ENCODE peak calls at places on chromosomes 2 and 18, in five cellular contexts. One of them, this sample, is unnamed.

GRCh38 chr18:63199743-63200241 is 119.8 kb downstream of the BCL2 start:
- DNase-seq in H1: no peak
- DNase-seq in H9: no peak
- DNase-seq in IMR-90: no peak
- DNase-seq in mesenchymal stem cell: no peak
- DNase-seq in this sample: no peak

GRCh38 chr2:69271831-69272257 is 115.2 kb downstream of the GFPT1 start:
- DNase-seq in mesenchymal stem cell: peak; percentile 49
- DNase-seq in IMR-90: peak; percentile 77
- DNase-seq in H9: no peak
- DNase-seq in H1: no peak
- DNase-seq in this sample: no peak

GRCh38 chr2:152335016-152335850 is at the start of gene FMNL2:
- DNase-seq in mesenchymal stem cell: peak; percentile 78
- DNase-seq in H9: peak; percentile 94
- DNase-seq in H1: peak; percentile 57
- DNase-seq in IMR-90: peak; percentile 65
- DNase-seq in this sample: peak; percentile 96

GRCh38 chr2:54772531-54772930 is 49.1 kb downstream of the EML6 start:
- DNase-seq in mesenchymal stem cell: peak; percentile 13
- DNase-seq in IMR-90: no peak
- DNase-seq in H1: no peak
- DNase-seq in H9: no peak
- DNase-seq in this sample: no peak

GRCh38 chr2:21268871-21269224 is 145.1 kb downstream of the TDRD15 start:
- DNase-seq in H1: no peak
- DNase-seq in H9: no peak
- DNase-seq in IMR-90: no peak
- DNase-seq in mesenchymal stem cell: no peak
- DNase-seq in this sample: no peak

GRCh38 chr18:43514747-43515146 is 237.5 kb upstream of the SYT4 start:
- DNase-seq in H9: no peak
- DNase-seq in H1: no peak
- DNase-seq in mesenchymal stem cell: no peak
- DNase-seq in IMR-90: no peak
- DNase-seq in this sample: peak; percentile 50

GRCh38 chr2:182870227-182870626 is 3.8 kb upstream of the FRZB start:
- DNase-seq in H1: peak; percentile 29
- DNase-seq in IMR-90: no peak
- DNase-seq in mesenchymal stem cell: no peak
- DNase-seq in H9: peak; percentile 76
- DNase-seq in this sample: peak; percentile 79

GRCh38 chr18:61703508-61703907 is 189.3 kb downstream of the RNF152 start:
- DNase-seq in H1: no peak
- DNase-seq in mesenchymal stem cell: peak; percentile 29
- DNase-seq in IMR-90: peak; percentile 97
- DNase-seq in H9: no peak
- DNase-seq in this sample: no peak

GRCh38 chr2:70489165-70489564 is 64.5 kb downstream of the TGFA start:
- DNase-seq in H9: no peak
- DNase-seq in mesenchymal stem cell: no peak
- DNase-seq in IMR-90: no peak
- DNase-seq in H1: no peak
- DNase-seq in this sample: no peak

GRCh38 chr2:88654714-88655113 is 27.4 kb upstream of the EIF2AK3 start:
- DNase-seq in mesenchymal stem cell: peak; percentile 37
- DNase-seq in H1: no peak
- DNase-seq in IMR-90: peak; percentile 85
- DNase-seq in H9: no peak
- DNase-seq in this sample: no peak

GRCh38 chr2:20015482-20016083 is 3.1 kb upstream of the MATN3 start:
- DNase-seq in H1: no peak
- DNase-seq in IMR-90: peak; percentile 65
- DNase-seq in mesenchymal stem cell: peak; percentile 62
- DNase-seq in H9: no peak
- DNase-seq in this sample: peak; percentile 61

GRCh38 chr18:9741821-9742541 is 33.9 kb downstream of the RAB31 start:
- DNase-seq in H9: peak; percentile 81
- DNase-seq in IMR-90: no peak
- DNase-seq in H1: peak; percentile 33
- DNase-seq in mesenchymal stem cell: peak; percentile 85
- DNase-seq in this sample: peak; percentile 91

GRCh38 chr2:58047373-58047674 is 718 bp downstream of the VRK2 start:
- DNase-seq in mesenchymal stem cell: no peak
- DNase-seq in H1: no peak
- DNase-seq in H9: no peak
- DNase-seq in IMR-90: no peak
- DNase-seq in this sample: no peak
- H4K8ac ChIP-seq in mesenchymal stem cell: no peak overlapping the region
- H4K8ac ChIP-seq in H1: peak overlapping the region; percentile 96
- H4K8ac ChIP-seq in H9: no peak overlapping the region
- H4K8ac ChIP-seq in IMR-90: peak overlapping the region; percentile 84
- H4K8ac ChIP-seq in this sample: no peak overlapping the region

GRCh38 chr2:211159972-211160371 is 603.6 kb downstream of the CPS1 start:
- DNase-seq in H9: no peak
- DNase-seq in IMR-90: no peak
- DNase-seq in mesenchymal stem cell: no peak
- DNase-seq in H1: no peak
- DNase-seq in this sample: no peak

GRCh38 chr2:211157856-211158463 is 601.6 kb downstream of the CPS1 start:
- DNase-seq in IMR-90: peak; percentile 36
- DNase-seq in H9: peak; percentile 67
- DNase-seq in H1: no peak
- DNase-seq in mesenchymal stem cell: peak; percentile 66
- DNase-seq in this sample: peak; percentile 72

GRCh38 chr2:211157211-211157610 is 600.8 kb downstream of the CPS1 start:
- DNase-seq in IMR-90: no peak
- DNase-seq in H9: no peak
- DNase-seq in H1: no peak
- DNase-seq in mesenchymal stem cell: peak; percentile 20
- DNase-seq in this sample: no peak

DNA sequence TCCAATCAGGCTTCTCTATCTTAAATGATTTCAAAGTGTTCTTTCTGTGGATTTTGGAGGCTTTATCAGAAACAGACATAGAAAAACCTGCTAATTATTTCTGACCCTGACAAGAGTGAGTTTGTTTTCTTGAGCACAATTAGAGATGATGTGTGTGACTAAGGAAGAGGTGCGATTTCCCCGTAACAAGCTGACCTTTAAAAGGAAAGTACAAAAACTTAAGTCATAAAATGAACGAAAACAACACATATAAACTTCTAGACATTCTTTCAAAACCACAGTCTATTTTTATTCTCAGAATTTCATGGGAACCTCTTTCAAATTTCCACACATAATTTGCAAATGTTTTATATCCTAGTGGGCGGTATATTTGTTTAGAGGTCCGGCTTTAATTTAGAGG is 604.8 kb downstream of the CPS1 start:
- DNase-seq in H1: no peak
- DNase-seq in IMR-90: no peak
- DNase-seq in H9: no peak
- DNase-seq in mesenchymal stem cell: peak; percentile 27
- DNase-seq in this sample: no peak
- H3K27ac ChIP-seq in H1: no peak overlapping the region
- H3K27ac ChIP-seq in IMR-90: no peak overlapping the region
- H3K27ac ChIP-seq in H9: no peak overlapping the region
- H3K27ac ChIP-seq in mesenchymal stem cell: no peak overlapping the region
- H3K27ac ChIP-seq in this sample: no peak overlapping the region

DNA sequence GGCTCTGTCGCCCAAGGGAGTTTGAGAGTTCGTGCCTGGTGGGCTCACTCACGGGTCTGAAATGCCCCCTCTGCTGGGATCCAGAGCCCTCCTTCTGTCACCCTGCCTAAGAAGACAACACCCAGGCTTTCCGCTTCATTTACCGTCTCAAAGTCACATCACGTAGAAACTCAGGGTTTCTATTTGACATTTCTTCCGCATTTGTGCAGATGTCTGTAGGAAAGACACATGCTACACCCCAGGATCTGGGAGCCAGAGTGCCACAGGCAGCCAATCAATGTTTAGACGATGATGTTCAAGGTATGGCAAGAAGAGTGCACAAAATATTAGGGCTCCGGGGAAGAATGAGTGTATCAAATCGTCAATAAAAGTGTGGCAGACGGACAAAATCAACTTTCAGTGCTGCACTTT is 24.4 kb upstream of the ACKR3 start:
- DNase-seq in IMR-90: no peak
- DNase-seq in H1: no peak
- DNase-seq in H9: no peak
- DNase-seq in mesenchymal stem cell: no peak
- DNase-seq in this sample: no peak
- H3K4me1 ChIP-seq in IMR-90: no peaks in the 10 kb centered on the region
- H3K4me1 ChIP-seq in H1: no peaks in the 10 kb centered on the region
- H3K4me1 ChIP-seq in H9: no peaks in the 10 kb centered on the region
- H3K4me1 ChIP-seq in mesenchymal stem cell: no peaks in the 10 kb centered on the region
- H3K4me1 ChIP-seq in this sample: no peaks in the 10 kb centered on the region

DNA sequence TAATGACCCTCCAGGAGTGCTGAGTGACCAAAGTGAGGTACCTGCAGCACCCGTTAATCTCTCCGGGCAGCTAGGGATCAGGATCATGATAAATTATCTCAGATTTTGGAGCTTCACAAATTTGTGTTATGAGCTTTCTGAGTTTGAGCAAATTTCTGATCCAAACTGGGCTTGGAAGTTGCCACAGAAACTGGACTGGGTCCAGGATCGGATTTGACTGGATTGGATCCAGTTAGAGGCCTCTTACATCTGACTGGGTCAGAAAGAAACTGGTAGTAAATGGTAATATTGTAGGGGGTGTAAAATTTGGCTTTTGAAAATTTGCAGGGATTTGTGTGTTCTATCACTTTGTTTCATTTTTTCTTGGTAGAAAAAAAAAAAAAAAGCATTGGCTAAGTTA is 19.7 kb upstream of the CAPN13 start:
- DNase-seq in H1: no peak
- DNase-seq in mesenchymal stem cell: no peak
- DNase-seq in H9: no peak
- DNase-seq in IMR-90: no peak
- DNase-seq in this sample: no peak
- H4K8ac ChIP-seq in H1: no peak overlapping the region
- H4K8ac ChIP-seq in mesenchymal stem cell: no peak overlapping the region
- H4K8ac ChIP-seq in H9: no peak overlapping the region
- H4K8ac ChIP-seq in IMR-90: no peak overlapping the region
- H4K8ac ChIP-seq in this sample: no peak overlapping the region

This sample was measured in mesendoderm.